ENCODE peak calls at places on chromosome 13, in seven cellular contexts. Q, R, U, N, P, T and S are unnamed samples.
A peak's percentile ranks its signal among the peaks of the same experiment; 100 is the strongest.

GRCh38 chr13:65913173-65913572 is 1317.0 kb downstream of the PCDH9 start:
- DNase-seq in R (peak; percentile 52), P (no peak), U (peak; percentile 51), N (no peak), T (no peak), Q (peak; percentile 74), S (no peak)

GRCh38 chr13:75550159-75550567 is 572 bp downstream of the UCHL3 start:
- DNase-seq in R (no peak), U (no peak), Q (peak; percentile 85), T (no peak), N (peak; percentile 55), P (peak; percentile 2), S (no peak)

GRCh38 chr13:78241278-78241919 is 322.8 kb upstream of the EDNRB start:
- DNase-seq in P (no peak), U (no peak), N (peak; percentile 41), T (no peak), Q (peak; percentile 43), R (no peak), S (no peak)

GRCh38 chr13:20969182-20969581 is 66.6 kb upstream of the XPO4 start:
- DNase-seq in T (no peak), N (no peak), R (peak; percentile 12), P (no peak), U (no peak), Q (peak; percentile 71), S (no peak)

GRCh38 chr13:59603646-59604045 is 560.1 kb downstream of the DIAPH3 start:
- DNase-seq in P (no peak), T (no peak), Q (no peak), U (no peak), N (no peak), R (no peak), S (no peak)

GRCh38 chr13:90793261-90793785 is 554.2 kb upstream of the MIR17HG start:
- DNase-seq in T (no peak), R (no peak), Q (no peak), P (no peak), U (no peak), N (no peak), S (no peak)

GRCh38 chr13:40694426-40694825 is 28.0 kb upstream of the FOXO1 start:
- DNase-seq in Q (no peak), N (no peak), U (no peak), T (no peak), P (no peak), R (no peak), S (no peak)

GRCh38 chr13:95128045-95128643 is 173.1 kb downstream of the ABCC4 start:
- DNase-seq in U (no peak), Q (peak; percentile 23), T (no peak), R (no peak), P (no peak), N (no peak), S (no peak)

GRCh38 chr13:101473458-101473857 is 21.0 kb downstream of the ITGBL1 start:
- DNase-seq in N (no peak), Q (peak; percentile 74), P (no peak), U (peak; percentile 47), T (no peak), R (no peak), S (no peak)

GRCh38 chr13:45456196-45456972 is 8.4 kb upstream of the COG3 start:
- DNase-seq in R (no peak), Q (peak; percentile 70), U (no peak), T (no peak), P (no peak), N (no peak), S (no peak)

GRCh38 chr13:30857018-30857417 is 49.1 kb upstream of the MEDAG start:
- DNase-seq in Q (no peak), R (no peak), P (no peak), U (no peak), T (no peak), N (no peak), S (no peak)